ENCODE peak calls at places on chromosomes 3 and 15, in six cellular contexts. K, Y, F, M, N and A are unnamed samples.

GRCh38 chr15:41809526-41810220 is 18.2 kb upstream of the JMJD7 start:
- DNase-seq in K (no peak), Y (no peak), F (no peak), M (no peak), N (no peak), A (no peak)

GRCh38 chr3:25033407-25034029 is 394.5 kb upstream of the RARB start:
- DNase-seq in K (peak; percentile 69), Y (peak; percentile 31), F (peak; percentile 37), M (peak; percentile 67), N (peak; percentile 52), A (peak; percentile 45)

GRCh38 chr15:83698294-83698693 is 44.4 kb downstream of the ADAMTSL3 start:
- DNase-seq in K (peak; percentile 23), Y (no peak), F (no peak), M (peak; percentile 7), N (no peak), A (no peak)

GRCh38 chr3:100879445-100879844 is 113.8 kb downstream of the ABI3BP start:
- DNase-seq in K (peak; percentile 22), Y (no peak), F (no peak), M (no peak), N (no peak), A (no peak)

GRCh38 chr3:39960515-39961403 is 151.3 kb downstream of the MYRIP start:
- DNase-seq in K (no peak), Y (no peak), F (no peak), M (no peak), N (no peak), A (no peak)

GRCh38 chr3:16761576-16761975 is 123.2 kb upstream of the PLCL2 start:
- DNase-seq in K (no peak), Y (no peak), F (no peak), M (no peak), N (no peak), A (no peak)

GRCh38 chr3:64199933-64200332 is 25.3 kb downstream of the PRICKLE2 start:
- DNase-seq in K (no peak), Y (no peak), F (no peak), M (no peak), N (no peak), A (no peak)

GRCh38 chr3:124774305-124774673 is 44.0 kb downstream of the UMPS start:
- DNase-seq in K (peak; percentile 43), Y (no peak), F (no peak), M (peak; percentile 40), N (no peak), A (peak; percentile 24)

GRCh38 chr15:26177816-26178215 is 314.7 kb upstream of the ATP10A start:
- DNase-seq in K (no peak), Y (no peak), F (no peak), M (no peak), N (no peak), A (no peak)

GRCh38 chr15:75237316-75237982 is 20.7 kb upstream of the GOLGA6C start:
- DNase-seq in K (no peak), Y (no peak), F (no peak), M (no peak), N (no peak), A (no peak)

DNA sequence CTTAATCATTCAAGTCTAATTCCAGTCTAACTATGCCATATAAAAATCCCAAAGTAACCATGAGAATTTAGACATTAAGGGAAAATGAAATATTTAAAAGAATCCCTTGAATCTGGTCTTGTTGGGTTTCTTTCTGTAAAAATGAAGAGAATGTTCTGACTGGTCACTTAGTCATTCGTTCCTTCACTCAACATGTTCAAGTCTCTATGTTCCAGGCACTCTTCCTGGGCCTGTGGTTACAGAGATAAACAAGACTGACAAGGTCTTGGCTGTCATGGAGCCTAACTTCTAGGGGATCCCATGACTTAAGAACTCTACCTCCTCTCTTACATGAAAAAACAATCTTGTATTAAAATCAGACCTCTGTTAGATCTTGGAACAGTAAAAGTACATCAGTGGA is 638.6 kb upstream of the TBL1XR1 start:
- DNase-seq in K (peak; percentile 96), Y (no peak), F (no peak), M (no peak), N (no peak), A (no peak)
- H2AFZ ChIP-seq in K (no peak overlapping the region), Y (no peak overlapping the region), F (no peak overlapping the region), M (no peak overlapping the region), N (no peak overlapping the region), A (no peak overlapping the region)

GRCh38 chr3:107241217-107241616 is 136.0 kb upstream of the CCDC54 start:
- DNase-seq in K (peak; percentile 33), Y (peak; percentile 55), F (peak; percentile 39), M (peak; percentile 25), N (peak; percentile 57), A (peak; percentile 4)
- H2AFZ ChIP-seq in K (peak overlapping the region; percentile 93), Y (peak overlapping the region; percentile 87), F (peak overlapping the region; percentile 91), M (peak overlapping the region; percentile 98), N (peak overlapping the region; percentile 73), A (peak overlapping the region; percentile 99)

GRCh38 chr15:34059476-34059875 is 20.5 kb upstream of the AVEN start:
- DNase-seq in K (no peak), Y (no peak), F (no peak), M (no peak), N (no peak), A (no peak)
- H2AFZ ChIP-seq in K (no peak overlapping the region), Y (no peak overlapping the region), F (no peak overlapping the region), M (no peak overlapping the region), N (no peak overlapping the region), A (no peak overlapping the region)

GRCh38 chr3:56980798-56981390 is 79.6 kb upstream of the SPATA12 start:
- DNase-seq in K (peak; percentile 99), Y (peak; percentile 26), F (peak; percentile 68), M (peak; percentile 87), N (no peak), A (no peak)

GRCh38 chr3:56977561-56977889 is 82.9 kb upstream of the SPATA12 start:
- DNase-seq in K (no peak), Y (no peak), F (no peak), M (no peak), N (no peak), A (no peak)

GRCh38 chr3:56981445-56982230 is 78.8 kb upstream of the SPATA12 start:
- DNase-seq in K (no peak), Y (no peak), F (no peak), M (no peak), N (no peak), A (no peak)

GRCh38 chr3:56983427-56983826 is 77.0 kb upstream of the SPATA12 start:
- DNase-seq in K (no peak), Y (no peak), F (no peak), M (no peak), N (no peak), A (no peak)

DNA sequence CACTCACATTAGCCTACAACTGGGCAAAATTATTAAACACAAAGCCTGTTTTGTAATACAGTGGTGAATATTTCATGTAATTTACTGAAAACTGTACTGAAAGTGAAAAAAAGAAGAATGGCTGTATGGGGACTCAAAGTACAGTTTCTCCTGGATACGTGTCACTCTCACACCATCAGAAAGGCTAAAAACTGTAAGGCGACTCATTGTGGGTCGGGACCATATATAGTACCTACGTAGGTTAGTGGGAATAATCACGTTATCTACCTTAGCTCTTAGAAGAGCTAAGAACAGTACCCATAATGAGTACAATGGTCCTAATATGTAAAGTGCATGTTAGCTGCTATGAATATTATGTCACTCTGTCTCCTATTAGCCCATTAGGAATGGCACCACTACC is 80.2 kb upstream of the SPATA12 start:
- DNase-seq in K (no peak), Y (no peak), F (no peak), M (no peak), N (no peak), A (no peak)
- H2AFZ ChIP-seq in K (no peak overlapping the region), Y (no peak overlapping the region), F (no peak overlapping the region), M (no peak overlapping the region), N (no peak overlapping the region), A (no peak overlapping the region)

GRCh38 chr3:89472101-89472500 is 364.7 kb downstream of the EPHA3 start:
- DNase-seq in K (no peak), Y (no peak), F (no peak), M (no peak), N (no peak), A (no peak)
- H2AFZ ChIP-seq in K (no peak overlapping the region), Y (no peak overlapping the region), F (no peak overlapping the region), M (no peak overlapping the region), N (no peak overlapping the region), A (no peak overlapping the region)

GRCh38 chr3:157240413-157240812 is 80.5 kb upstream of the CCNL1 start:
- DNase-seq in K (peak; percentile 57), Y (no peak), F (no peak), M (no peak), N (no peak), A (no peak)
- H2AFZ ChIP-seq in K (no peak overlapping the region), Y (no peak overlapping the region), F (no peak overlapping the region), M (no peak overlapping the region), N (no peak overlapping the region), A (no peak overlapping the region)

DNA sequence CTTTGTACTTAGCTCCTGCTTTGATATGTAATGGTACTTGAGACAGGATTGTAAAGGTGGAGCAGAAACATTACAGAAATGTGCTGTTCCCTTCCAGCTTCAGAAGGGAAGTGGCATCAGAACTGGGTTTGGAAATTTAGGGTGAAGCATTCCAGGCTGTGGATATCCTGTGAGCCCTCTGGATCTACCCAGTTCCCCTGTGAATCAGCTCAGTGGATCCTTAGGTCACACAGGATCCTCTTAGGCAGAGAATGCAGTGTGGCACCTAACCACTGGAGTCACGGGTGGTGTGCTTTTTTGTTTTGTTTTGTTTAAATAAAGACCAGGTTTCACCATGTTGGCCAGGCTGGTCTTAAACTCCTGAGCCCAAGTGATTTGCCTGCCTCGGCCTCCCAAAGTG is 66.0 kb downstream of the TRIM71 start:
- DNase-seq in K (no peak), Y (no peak), F (no peak), M (no peak), N (no peak), A (no peak)
- H2AFZ ChIP-seq in K (no peak overlapping the region), Y (no peak overlapping the region), F (no peak overlapping the region), M (no peak overlapping the region), N (peak overlapping the region; percentile 42), A (no peak overlapping the region)

GRCh38 chr3:150922611-150923010 is 17.4 kb upstream of the MINDY4B start:
- DNase-seq in K (no peak), Y (no peak), F (peak; percentile 21), M (no peak), N (no peak), A (no peak)

GRCh38 chr3:150926328-150926727 is 21.1 kb upstream of the MINDY4B start:
- DNase-seq in K (no peak), Y (no peak), F (no peak), M (no peak), N (peak; percentile 65), A (no peak)

GRCh38 chr3:150928234-150928633 is 23.0 kb upstream of the MINDY4B start:
- DNase-seq in K (no peak), Y (no peak), F (no peak), M (no peak), N (no peak), A (no peak)

GRCh38 chr3:150921207-150921606 is 16.0 kb upstream of the MINDY4B start:
- DNase-seq in K (no peak), Y (no peak), F (no peak), M (no peak), N (no peak), A (no peak)

DNA sequence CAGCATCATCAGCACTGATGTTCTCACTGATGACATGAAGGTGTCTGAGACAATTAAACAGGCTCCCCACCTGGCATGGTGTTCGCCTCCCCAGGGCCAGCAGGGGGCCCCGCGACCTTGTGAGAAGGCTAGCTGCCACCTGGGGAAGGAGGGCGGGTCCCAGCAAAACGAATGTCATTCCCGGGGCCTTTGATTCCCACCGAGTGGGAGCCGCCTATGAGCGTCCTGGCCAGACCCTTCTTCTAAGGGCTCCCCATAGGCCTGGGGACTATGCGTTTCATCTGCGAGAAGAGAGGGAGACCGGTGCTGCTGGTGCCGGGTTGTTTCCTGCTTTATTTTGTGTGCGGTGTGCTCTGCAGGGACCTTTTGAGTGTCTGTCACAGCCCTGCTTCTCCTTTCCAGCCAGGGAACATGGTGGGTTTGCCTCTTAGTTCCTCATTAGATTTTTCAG is 20.5 kb upstream of the MINDY4B start:
- DNase-seq in K (peak; percentile 15), Y (peak; percentile 55), F (peak; percentile 42), M (peak; percentile 82), N (peak; percentile 75), A (peak; percentile 36)
- H2AFZ ChIP-seq in K (no peak overlapping the region), Y (no peak overlapping the region), F (peak overlapping the region; percentile 63), M (peak overlapping the region; percentile 74), N (peak overlapping the region; percentile 59), A (peak overlapping the region; percentile 46)